ENCODE peak calls at places on chromosomes 12 and 14, in eight cellular contexts. One of them, this sample, is unnamed.

GRCh38 chr14:72517736-72518135 is 376.2 kb downstream of the DPF3 start:
- DNase-seq in caudate nucleus: no peak
- DNase-seq in C1 segment of cervical spinal cord: no peak
- DNase-seq in left ventricle myocardium superior: no peak
- DNase-seq in HEK293T: no peak
- DNase-seq in upper lobe of right lung: no peak
- DNase-seq in transverse colon: no peak
- DNase-seq in cardiac fibroblast: peak
- DNase-seq in this sample: no peak

GRCh38 chr14:44112774-44113460 is 394.2 kb downstream of the FSCB start:
- DNase-seq in caudate nucleus: no peak
- DNase-seq in C1 segment of cervical spinal cord: no peak
- DNase-seq in left ventricle myocardium superior: no peak
- DNase-seq in HEK293T: no peak
- DNase-seq in upper lobe of right lung: no peak
- DNase-seq in transverse colon: no peak
- DNase-seq in cardiac fibroblast: no peak
- DNase-seq in this sample: no peak

GRCh38 chr14:56333361-56334279 is 215.4 kb downstream of the PELI2 start:
- DNase-seq in caudate nucleus: no peak
- DNase-seq in C1 segment of cervical spinal cord: no peak
- DNase-seq in left ventricle myocardium superior: no peak
- DNase-seq in HEK293T: no peak
- DNase-seq in upper lobe of right lung: no peak
- DNase-seq in transverse colon: no peak
- DNase-seq in cardiac fibroblast: peak
- DNase-seq in this sample: peak

GRCh38 chr14:74401504-74402241 is 24.3 kb downstream of the SYNDIG1L start:
- DNase-seq in caudate nucleus: peak
- DNase-seq in C1 segment of cervical spinal cord: no peak
- DNase-seq in left ventricle myocardium superior: peak
- DNase-seq in HEK293T: no peak
- DNase-seq in upper lobe of right lung: no peak
- DNase-seq in transverse colon: peak
- DNase-seq in cardiac fibroblast: no peak
- DNase-seq in this sample: no peak

GRCh38 chr12:41992692-41993215 is 151.9 kb downstream of the GXYLT1 start:
- DNase-seq in caudate nucleus: no peak
- DNase-seq in C1 segment of cervical spinal cord: no peak
- DNase-seq in left ventricle myocardium superior: no peak
- DNase-seq in HEK293T: no peak
- DNase-seq in upper lobe of right lung: no peak
- DNase-seq in transverse colon: no peak
- DNase-seq in cardiac fibroblast: no peak
- DNase-seq in this sample: no peak

GRCh38 chr14:73467800-73468199 is 9.5 kb upstream of the NUMB start:
- DNase-seq in caudate nucleus: no peak
- DNase-seq in C1 segment of cervical spinal cord: no peak
- DNase-seq in left ventricle myocardium superior: no peak
- DNase-seq in HEK293T: no peak
- DNase-seq in upper lobe of right lung: no peak
- DNase-seq in transverse colon: no peak
- DNase-seq in cardiac fibroblast: peak
- DNase-seq in this sample: peak

GRCh38 chr12:116673713-116674112 is 64.2 kb downstream of the SPRING1 start:
- DNase-seq in caudate nucleus: no peak
- DNase-seq in C1 segment of cervical spinal cord: no peak
- DNase-seq in left ventricle myocardium superior: no peak
- DNase-seq in HEK293T: no peak
- DNase-seq in upper lobe of right lung: peak
- DNase-seq in transverse colon: no peak
- DNase-seq in cardiac fibroblast: peak
- DNase-seq in this sample: no peak

GRCh38 chr12:132386926-132387497 is 57.6 kb upstream of the GALNT9 start:
- DNase-seq in caudate nucleus: no peak
- DNase-seq in C1 segment of cervical spinal cord: no peak
- DNase-seq in left ventricle myocardium superior: no peak
- DNase-seq in HEK293T: no peak
- DNase-seq in upper lobe of right lung: peak
- DNase-seq in transverse colon: no peak
- DNase-seq in cardiac fibroblast: no peak
- DNase-seq in this sample: no peak

GRCh38 chr12:113468365-113469223 is 3.1 kb downstream of the LHX5 start:
- DNase-seq in caudate nucleus: no peak
- DNase-seq in C1 segment of cervical spinal cord: no peak
- DNase-seq in left ventricle myocardium superior: no peak
- DNase-seq in HEK293T: no peak
- DNase-seq in upper lobe of right lung: no peak
- DNase-seq in transverse colon: no peak
- DNase-seq in cardiac fibroblast: no peak
- DNase-seq in this sample: no peak

GRCh38 chr12:82325540-82326336 is 32.4 kb downstream of the CCDC59 start:
- DNase-seq in caudate nucleus: no peak
- DNase-seq in C1 segment of cervical spinal cord: no peak
- DNase-seq in left ventricle myocardium superior: no peak
- DNase-seq in HEK293T: no peak
- DNase-seq in upper lobe of right lung: no peak
- DNase-seq in transverse colon: no peak
- DNase-seq in cardiac fibroblast: no peak
- DNase-seq in this sample: no peak

GRCh38 chr14:67442139-67442906 is 30.4 kb upstream of the PLEK2 start:
- DNase-seq in caudate nucleus: no peak
- DNase-seq in C1 segment of cervical spinal cord: no peak
- DNase-seq in left ventricle myocardium superior: no peak
- DNase-seq in HEK293T: no peak
- DNase-seq in upper lobe of right lung: no peak
- DNase-seq in transverse colon: no peak
- DNase-seq in cardiac fibroblast: no peak
- DNase-seq in this sample: no peak

GRCh38 chr12:68865399-68866154 is 57.6 kb downstream of the MDM2 start:
- DNase-seq in caudate nucleus: no peak
- DNase-seq in C1 segment of cervical spinal cord: no peak
- DNase-seq in left ventricle myocardium superior: no peak
- DNase-seq in HEK293T: no peak
- DNase-seq in upper lobe of right lung: no peak
- DNase-seq in transverse colon: no peak
- DNase-seq in cardiac fibroblast: no peak
- DNase-seq in this sample: no peak

GRCh38 chr14:51855234-51855633 is 5.2 kb upstream of the GNG2 start:
- DNase-seq in caudate nucleus: no peak
- DNase-seq in C1 segment of cervical spinal cord: no peak
- DNase-seq in left ventricle myocardium superior: no peak
- DNase-seq in HEK293T: no peak
- DNase-seq in upper lobe of right lung: no peak
- DNase-seq in transverse colon: no peak
- DNase-seq in cardiac fibroblast: peak
- DNase-seq in this sample: no peak

GRCh38 chr12:9051156-9051545 is 61.8 kb downstream of the KLRG1 start:
- DNase-seq in caudate nucleus: no peak
- DNase-seq in C1 segment of cervical spinal cord: no peak
- DNase-seq in left ventricle myocardium superior: no peak
- DNase-seq in HEK293T: no peak
- DNase-seq in upper lobe of right lung: no peak
- DNase-seq in transverse colon: no peak
- DNase-seq in cardiac fibroblast: no peak
- DNase-seq in this sample: no peak

GRCh38 chr12:93573552-93574223 is 1.2 kb downstream of the SOCS2 start:
- DNase-seq in caudate nucleus: no peak
- DNase-seq in C1 segment of cervical spinal cord: no peak
- DNase-seq in left ventricle myocardium superior: no peak
- DNase-seq in HEK293T: no peak
- DNase-seq in upper lobe of right lung: no peak
- DNase-seq in transverse colon: peak
- DNase-seq in cardiac fibroblast: peak
- DNase-seq in this sample: no peak

GRCh38 chr14:36254020-36254614 is 66.3 kb downstream of the MBIP start:
- DNase-seq in caudate nucleus: no peak
- DNase-seq in C1 segment of cervical spinal cord: no peak
- DNase-seq in left ventricle myocardium superior: no peak
- DNase-seq in HEK293T: no peak
- DNase-seq in upper lobe of right lung: no peak
- DNase-seq in transverse colon: no peak
- DNase-seq in cardiac fibroblast: peak
- DNase-seq in this sample: no peak

GRCh38 chr14:36580856-36581831 is 1.3 kb downstream of the NKX2-8 start:
- DNase-seq in caudate nucleus: no peak
- DNase-seq in C1 segment of cervical spinal cord: no peak
- DNase-seq in left ventricle myocardium superior: no peak
- DNase-seq in HEK293T: no peak
- DNase-seq in upper lobe of right lung: peak
- DNase-seq in transverse colon: no peak
- DNase-seq in cardiac fibroblast: peak
- DNase-seq in this sample: no peak

GRCh38 chr12:69595689-69596088 is 10.4 kb downstream of the CCT2 start:
- DNase-seq in caudate nucleus: no peak
- DNase-seq in C1 segment of cervical spinal cord: no peak
- DNase-seq in left ventricle myocardium superior: no peak
- DNase-seq in HEK293T: no peak
- DNase-seq in upper lobe of right lung: no peak
- DNase-seq in transverse colon: no peak
- DNase-seq in cardiac fibroblast: no peak
- DNase-seq in this sample: no peak

GRCh38 chr14:51168220-51168613 is 71.8 kb upstream of the TMX1 start:
- DNase-seq in caudate nucleus: no peak
- DNase-seq in C1 segment of cervical spinal cord: no peak
- DNase-seq in left ventricle myocardium superior: no peak
- DNase-seq in HEK293T: no peak
- DNase-seq in upper lobe of right lung: no peak
- DNase-seq in transverse colon: no peak
- DNase-seq in cardiac fibroblast: no peak
- DNase-seq in this sample: no peak

GRCh38 chr14:38721822-38722431 is 381.1 kb downstream of the SEC23A start:
- DNase-seq in caudate nucleus: peak
- DNase-seq in C1 segment of cervical spinal cord: no peak
- DNase-seq in left ventricle myocardium superior: peak
- DNase-seq in HEK293T: peak
- DNase-seq in upper lobe of right lung: no peak
- DNase-seq in transverse colon: peak
- DNase-seq in cardiac fibroblast: peak
- DNase-seq in this sample: no peak

GRCh38 chr12:79426121-79426520 is 264.6 kb downstream of the PAWR start:
- DNase-seq in caudate nucleus: no peak
- DNase-seq in C1 segment of cervical spinal cord: no peak
- DNase-seq in left ventricle myocardium superior: no peak
- DNase-seq in HEK293T: no peak
- DNase-seq in upper lobe of right lung: no peak
- DNase-seq in transverse colon: no peak
- DNase-seq in cardiac fibroblast: no peak
- DNase-seq in this sample: no peak

GRCh38 chr14:88386395-88386794 is 938 bp downstream of the SPATA7 start:
- DNase-seq in caudate nucleus: no peak
- DNase-seq in C1 segment of cervical spinal cord: no peak
- DNase-seq in left ventricle myocardium superior: no peak
- DNase-seq in HEK293T: no peak
- DNase-seq in upper lobe of right lung: no peak
- DNase-seq in transverse colon: no peak
- DNase-seq in cardiac fibroblast: peak
- DNase-seq in this sample: no peak

GRCh38 chr12:59839514-59839913 is 243.7 kb downstream of the SLC16A7 start:
- DNase-seq in caudate nucleus: no peak
- DNase-seq in C1 segment of cervical spinal cord: no peak
- DNase-seq in left ventricle myocardium superior: no peak
- DNase-seq in HEK293T: no peak
- DNase-seq in upper lobe of right lung: no peak
- DNase-seq in transverse colon: no peak
- DNase-seq in cardiac fibroblast: peak
- DNase-seq in this sample: no peak

GRCh38 chr12:45498645-45499044 is 230.9 kb upstream of the ARID2 start:
- DNase-seq in caudate nucleus: no peak
- DNase-seq in C1 segment of cervical spinal cord: no peak
- DNase-seq in left ventricle myocardium superior: no peak
- DNase-seq in HEK293T: no peak
- DNase-seq in upper lobe of right lung: no peak
- DNase-seq in transverse colon: no peak
- DNase-seq in cardiac fibroblast: no peak
- DNase-seq in this sample: no peak

GRCh38 chr14:22977684-22978486 is 4.5 kb downstream of the AJUBA start:
- DNase-seq in caudate nucleus: no peak
- DNase-seq in C1 segment of cervical spinal cord: no peak
- DNase-seq in left ventricle myocardium superior: peak
- DNase-seq in HEK293T: no peak
- DNase-seq in upper lobe of right lung: peak
- DNase-seq in transverse colon: peak
- DNase-seq in cardiac fibroblast: peak
- DNase-seq in this sample: no peak

GRCh38 chr12:49201595-49202295 is 12.9 kb upstream of the TUBA1A start:
- DNase-seq in caudate nucleus: no peak
- DNase-seq in C1 segment of cervical spinal cord: no peak
- DNase-seq in left ventricle myocardium superior: no peak
- DNase-seq in HEK293T: no peak
- DNase-seq in upper lobe of right lung: no peak
- DNase-seq in transverse colon: no peak
- DNase-seq in cardiac fibroblast: peak
- DNase-seq in this sample: no peak

GRCh38 chr14:104771918-104772706 is 19.2 kb downstream of the SIVA1 start:
- DNase-seq in caudate nucleus: no peak
- DNase-seq in C1 segment of cervical spinal cord: no peak
- DNase-seq in left ventricle myocardium superior: no peak
- DNase-seq in HEK293T: no peak
- DNase-seq in upper lobe of right lung: no peak
- DNase-seq in transverse colon: no peak
- DNase-seq in cardiac fibroblast: no peak
- DNase-seq in this sample: no peak

GRCh38 chr14:104110491-104111209 is 25.1 kb downstream of the ASPG start:
- DNase-seq in caudate nucleus: no peak
- DNase-seq in C1 segment of cervical spinal cord: no peak
- DNase-seq in left ventricle myocardium superior: peak
- DNase-seq in HEK293T: no peak
- DNase-seq in upper lobe of right lung: peak
- DNase-seq in transverse colon: peak
- DNase-seq in cardiac fibroblast: no peak
- DNase-seq in this sample: no peak

GRCh38 chr12:30795410-30795659 is 40.6 kb upstream of the CAPRIN2 start:
- DNase-seq in caudate nucleus: no peak
- DNase-seq in C1 segment of cervical spinal cord: no peak
- DNase-seq in left ventricle myocardium superior: no peak
- DNase-seq in HEK293T: no peak
- DNase-seq in upper lobe of right lung: no peak
- DNase-seq in transverse colon: no peak
- DNase-seq in cardiac fibroblast: no peak
- DNase-seq in this sample: no peak

GRCh38 chr12:89319111-89319510 is 33.2 kb downstream of the DUSP6 start:
- DNase-seq in caudate nucleus: no peak
- DNase-seq in C1 segment of cervical spinal cord: no peak
- DNase-seq in left ventricle myocardium superior: peak
- DNase-seq in HEK293T: no peak
- DNase-seq in upper lobe of right lung: no peak
- DNase-seq in transverse colon: no peak
- DNase-seq in cardiac fibroblast: peak
- DNase-seq in this sample: peak

GRCh38 chr12:121448771-121449315 is 48.9 kb downstream of the RNF34 start:
- DNase-seq in caudate nucleus: no peak
- DNase-seq in C1 segment of cervical spinal cord: no peak
- DNase-seq in left ventricle myocardium superior: no peak
- DNase-seq in HEK293T: no peak
- DNase-seq in upper lobe of right lung: no peak
- DNase-seq in transverse colon: no peak
- DNase-seq in cardiac fibroblast: no peak
- DNase-seq in this sample: no peak

GRCh38 chr14:28613526-28613925 is 153.1 kb upstream of the FOXG1 start:
- DNase-seq in caudate nucleus: no peak
- DNase-seq in C1 segment of cervical spinal cord: no peak
- DNase-seq in left ventricle myocardium superior: no peak
- DNase-seq in HEK293T: no peak
- DNase-seq in upper lobe of right lung: no peak
- DNase-seq in transverse colon: no peak
- DNase-seq in cardiac fibroblast: no peak
- DNase-seq in this sample: no peak

GRCh38 chr14:33592298-33592697 is 358.6 kb downstream of the EGLN3 start:
- DNase-seq in caudate nucleus: no peak
- DNase-seq in C1 segment of cervical spinal cord: no peak
- DNase-seq in left ventricle myocardium superior: no peak
- DNase-seq in HEK293T: no peak
- DNase-seq in upper lobe of right lung: no peak
- DNase-seq in transverse colon: no peak
- DNase-seq in cardiac fibroblast: peak
- DNase-seq in this sample: no peak

GRCh38 chr12:47768323-47768811 is 4.7 kb upstream of the SLC48A1 start:
- DNase-seq in caudate nucleus: no peak
- DNase-seq in C1 segment of cervical spinal cord: no peak
- DNase-seq in left ventricle myocardium superior: no peak
- DNase-seq in HEK293T: no peak
- DNase-seq in upper lobe of right lung: no peak
- DNase-seq in transverse colon: no peak
- DNase-seq in cardiac fibroblast: no peak
- DNase-seq in this sample: no peak

This sample was measured in skeletal muscle cell.